ENCODE peak calls at places on chromosome 22, in four cellular contexts. J is fibroblast of pulmonary artery, I is A549, D is SK-N-SH. A is an unnamed sample.

GRCh38 chr22:46008836-46009596 is 32.1 kb upstream of the WNT7B start:
- DNase-seq in J (no peak), I (no peak), D (no peak), A (peak; percentile 0)

GRCh38 chr22:36977401-36977861 is 41.8 kb downstream of the TST start:
- DNase-seq in J (no peak), D (peak; percentile 56), I (peak; percentile 70), A (peak; percentile 93)

GRCh38 chr22:43304831-43305230 is 38.3 kb downstream of the SCUBE1 start:
- DNase-seq in D (no peak), I (no peak), J (no peak), A (no peak)

GRCh38 chr22:36765131-36765942 is 10.6 kb downstream of the IFT27 start:
- DNase-seq in D (no peak), J (no peak), I (no peak), A (no peak)

GRCh38 chr22:49871482-49871881 is 17.8 kb downstream of the ZBED4 start:
- DNase-seq in D (no peak), I (no peak), J (no peak), A (no peak)

GRCh38 chr22:37045958-37046357 is 5.6 kb upstream of the KCTD17 start:
- DNase-seq in D (peak; percentile 64), I (peak; percentile 32), J (peak; percentile 65), A (peak; percentile 47)

GRCh38 chr22:49786976-49787843 is 40.5 kb downstream of the BRD1 start:
- DNase-seq in D (no peak), J (no peak), I (no peak), A (no peak)

GRCh38 chr22:29385748-29386147 is 2.6 kb downstream of the AP1B1 start:
- DNase-seq in J (no peak), D (no peak), I (no peak), A (no peak)

GRCh38 chr22:34105461-34106062 is 185.3 kb upstream of the LARGE1 start:
- DNase-seq in D (peak; percentile 40), I (peak; percentile 2), J (no peak), A (peak; percentile 35)

GRCh38 chr22:46147471-46148267 is 2.7 kb upstream of the PPARA start:
- DNase-seq in D (no peak), J (no peak), I (no peak), A (no peak)

GRCh38 chr22:29702025-29702930 is 17.5 kb upstream of the CABP7 start:
- DNase-seq in J (no peak), I (peak; percentile 30), D (peak; percentile 41), A (no peak)

GRCh38 chr22:40588726-40589125 is 47.8 kb downstream of the MRTFA start:
- DNase-seq in J (peak; percentile 83), D (no peak), I (no peak), A (no peak)

GRCh38 chr22:45551310-45552016 is 48.8 kb downstream of the FBLN1 start:
- DNase-seq in J (no peak), I (no peak), D (no peak), A (no peak)

GRCh38 chr22:50595189-50595588 is 5.4 kb upstream of the MAPK8IP2 start:
- DNase-seq in J (no peak), D (no peak), I (no peak), A (no peak)

GRCh38 chr22:50262460-50262911 is 1.0 kb upstream of the MAPK12 start:
- DNase-seq in I (no peak), D (no peak), J (no peak), A (peak; percentile 57)

GRCh38 chr22:48697223-48697622 is 1130.5 kb downstream of the BRD1 start:
- DNase-seq in D (no peak), J (no peak), I (no peak), A (no peak)

GRCh38 chr22:47394504-47395440 is 632.3 kb downstream of the TBC1D22A start:
- DNase-seq in J (no peak), D (no peak), I (no peak), A (no peak)

GRCh38 chr22:22698263-22698750 is 53.9 kb downstream of the GGTLC2 start:
- DNase-seq in D (no peak), I (no peak), J (no peak), A (no peak)

GRCh38 chr22:50089231-50090140 is at the start of gene MOV10L1:
- DNase-seq in J (peak; percentile 43), D (peak; percentile 67), I (no peak), A (peak; percentile 26)

GRCh38 chr22:49968313-49968830 is 7.8 kb downstream of the PIM3 start:
- DNase-seq in D (peak; percentile 33), J (no peak), I (no peak), A (no peak)

GRCh38 chr22:49776891-49777290 is 50.8 kb downstream of the BRD1 start:
- DNase-seq in D (no peak), J (no peak), I (no peak), A (no peak)

GRCh38 chr22:22235564-22235963 is 9.0 kb upstream of the VPREB1 start:
- DNase-seq in D (peak; percentile 30), I (no peak), J (peak; percentile 26), A (peak; percentile 81)

GRCh38 chr22:29793396-29793795 is 26.2 kb downstream of the UQCR10 start:
- DNase-seq in D (no peak), I (no peak), J (no peak), A (no peak)

GRCh38 chr22:22182990-22183264 is 61.7 kb upstream of the VPREB1 start:
- DNase-seq in J (no peak), D (no peak), I (no peak), A (no peak)

GRCh38 chr22:36455571-36456458 is 25.6 kb downstream of the TXN2 start:
- DNase-seq in J (no peak), I (no peak), D (no peak), A (no peak)

GRCh38 chr22:38165929-38166593 is 15.6 kb downstream of the PLA2G6 start:
- DNase-seq in I (no peak), D (no peak), J (no peak), A (no peak)

GRCh38 chr22:47190276-47190956 is 428.0 kb downstream of the TBC1D22A start:
- DNase-seq in J (no peak), D (no peak), I (no peak), A (no peak)

GRCh38 chr22:46883547-46883946 is 121.1 kb downstream of the TBC1D22A start:
- DNase-seq in J (no peak), I (no peak), D (no peak), A (no peak)

GRCh38 chr22:46052801-46053562 is 76.0 kb upstream of the WNT7B start:
- DNase-seq in J (peak; percentile 47), I (no peak), D (peak; percentile 85), A (peak; percentile 15)

GRCh38 chr22:46794067-46794466 is 31.6 kb downstream of the TBC1D22A start:
- DNase-seq in I (no peak), D (no peak), J (no peak), A (no peak)

GRCh38 chr22:23088199-23088604 is 17.9 kb downstream of the GNAZ start:
- DNase-seq in I (no peak), J (no peak), D (no peak), A (peak; percentile 38)

GRCh38 chr22:25953276-25953675 is 211.3 kb downstream of the MYO18B start:
- DNase-seq in I (no peak), J (no peak), D (no peak), A (no peak)

GRCh38 chr22:36323182-36323854 is 64.4 kb downstream of the MYH9 start:
- DNase-seq in J (peak; percentile 93), D (no peak), I (no peak), A (no peak)

GRCh38 chr22:48566741-48567140 is 1260.9 kb downstream of the BRD1 start:
- DNase-seq in J (no peak), I (no peak), D (no peak), A (no peak)

DNA sequence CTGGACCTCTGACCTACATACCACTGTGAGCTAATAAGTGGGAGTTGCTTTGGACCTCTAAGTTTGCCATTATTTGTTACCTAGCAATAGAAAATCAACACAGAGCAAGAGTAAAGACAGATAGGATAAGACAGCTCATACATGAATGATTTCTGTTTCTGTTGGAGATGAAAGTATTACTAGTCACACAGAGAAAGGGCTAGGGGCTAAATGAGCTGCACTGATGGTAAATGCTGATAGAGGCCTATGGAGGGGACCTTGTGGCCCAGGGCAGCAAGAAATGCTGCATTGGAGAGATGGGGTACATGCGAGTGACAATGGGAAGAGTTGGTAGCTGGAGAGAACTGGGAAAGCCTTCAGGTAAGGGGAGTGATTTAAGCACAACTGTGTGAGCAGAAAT is 46.0 kb upstream of the SYN3 start:
- DNase-seq in D (peak; percentile 34), I (no peak), J (no peak), A (no peak)
- TF ChIP-seq CTCF in D (no peak), I (no peak), J (no peak), A (no peak)

GRCh38 chr22:30821863-30822215 is 127.2 kb downstream of the OSBP2 start:
- DNase-seq in J (no peak), D (peak; percentile 65), I (no peak), A (no peak)

GRCh38 chr22:30824096-30824495 is 129.4 kb downstream of the OSBP2 start:
- DNase-seq in D (no peak), J (no peak), I (no peak), A (no peak)

GRCh38 chr22:30821381-30821780 is 126.7 kb downstream of the OSBP2 start:
- DNase-seq in J (no peak), D (no peak), I (no peak), A (no peak)

GRCh38 chr22:30823015-30823370 is 128.3 kb downstream of the OSBP2 start:
- DNase-seq in J (no peak), D (peak; percentile 74), I (no peak), A (peak; percentile 15)

GRCh38 chr22:30822216-30823014 is 127.7 kb downstream of the OSBP2 start:
- DNase-seq in D (peak; percentile 87), J (no peak), I (no peak), A (peak; percentile 11)
- TF ChIP-seq CTCF in D (no peak), J (no peak), I (no peak), A (no peak)

GRCh38 chr22:20777420-20778177 is 3.7 kb downstream of the SERPIND1 start:
- DNase-seq in J (peak; percentile 95), D (no peak), I (peak; percentile 69), A (no peak)
- TF ChIP-seq CTCF in J (peak; percentile 14), D (no peak), I (peak; percentile 39), A (no peak)

GRCh38 chr22:39284142-39284980 is 35.1 kb downstream of the RPL3 start:
- DNase-seq in J (no peak), I (no peak), D (no peak), A (no peak)

GRCh38 chr22:39284983-39285382 is 34.4 kb downstream of the RPL3 start:
- DNase-seq in I (no peak), D (no peak), J (no peak), A (no peak)

GRCh38 chr22:39281126-39281525 is 36.3 kb upstream of the PDGFB start:
- DNase-seq in I (no peak), D (no peak), J (no peak), A (no peak)

GRCh38 chr22:39283312-39284141 is 35.9 kb downstream of the RPL3 start:
- DNase-seq in I (no peak), J (peak; percentile 38), D (peak; percentile 58), A (no peak)

DNA sequence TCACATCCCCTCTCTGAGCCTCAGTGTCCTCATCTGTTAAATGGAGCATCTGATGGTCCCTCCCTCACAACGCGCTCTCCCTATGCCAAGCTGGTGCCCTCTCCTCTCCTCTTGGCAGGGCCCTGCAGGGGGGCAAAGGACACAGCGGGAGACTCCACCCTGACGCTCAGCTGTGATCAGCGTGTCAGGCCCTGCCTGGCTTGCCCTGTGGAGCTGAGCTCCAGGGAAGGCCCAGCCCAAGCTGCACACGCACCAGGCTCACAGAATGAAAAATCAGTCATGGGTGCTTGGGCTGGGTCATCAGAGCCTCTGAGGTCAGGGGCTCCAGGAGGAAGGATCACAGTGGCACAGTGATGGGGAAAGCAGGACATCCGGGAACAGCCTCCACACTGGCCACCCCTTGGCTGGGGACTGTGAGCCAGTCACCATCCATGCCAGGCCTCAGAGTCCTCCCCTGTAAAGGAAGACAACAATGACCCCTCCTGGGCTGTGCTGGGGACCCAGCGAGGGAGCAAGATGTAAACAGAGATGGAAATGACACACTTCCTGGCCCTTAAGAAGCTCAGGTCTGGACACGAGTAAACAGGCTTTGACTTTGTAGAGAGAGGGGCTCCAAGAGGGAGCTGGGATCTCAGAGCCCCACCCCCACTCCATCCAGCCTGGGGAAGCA is 36.6 kb downstream of the RPL3 start:
- DNase-seq in D (no peak), J (peak; percentile 28), I (no peak), A (no peak)
- TF ChIP-seq CTCF in D (no peak), J (no peak), I (no peak), A (no peak)